ENCODE peak calls at places on chromosomes 4 and X, in seven cellular contexts. One of them, this sample, is unnamed.

GRCh38 chr4:127140306-127140705 is 492.5 kb upstream of the INTU start:
- DNase-seq in endodermal cell: no peak
- DNase-seq in colonic mucosa: no peak
- DNase-seq in tibial artery: no peak
- DNase-seq in breast epithelium: no peak
- DNase-seq in CD4-positive, alpha-beta memory T cell: no peak
- DNase-seq in H9: no peak
- DNase-seq in this sample: no peak

GRCh38 chrX:119238557-119238956 is 2.5 kb downstream of the PGRMC1 start:
- DNase-seq in breast epithelium: no peak
- DNase-seq in CD4-positive, alpha-beta memory T cell: no peak
- DNase-seq in H9: no peak
- DNase-seq in tibial artery: no peak
- DNase-seq in colonic mucosa: no peak
- DNase-seq in endodermal cell: no peak
- DNase-seq in this sample: no peak

GRCh38 chr4:185600801-185601200 is 65.5 kb upstream of the PDLIM3 start:
- DNase-seq in colonic mucosa: no peak
- DNase-seq in CD4-positive, alpha-beta memory T cell: no peak
- DNase-seq in tibial artery: no peak
- DNase-seq in endodermal cell: no peak
- DNase-seq in breast epithelium: no peak
- DNase-seq in H9: no peak
- DNase-seq in this sample: no peak

GRCh38 chr4:141193516-141193915 is 27.2 kb upstream of the ZNF330 start:
- DNase-seq in colonic mucosa: no peak
- DNase-seq in H9: no peak
- DNase-seq in CD4-positive, alpha-beta memory T cell: no peak
- DNase-seq in endodermal cell: no peak
- DNase-seq in breast epithelium: no peak
- DNase-seq in tibial artery: no peak
- DNase-seq in this sample: no peak

GRCh38 chr4:37400326-37400881 is 155.9 kb downstream of the NWD2 start:
- DNase-seq in endodermal cell: no peak
- DNase-seq in breast epithelium: no peak
- DNase-seq in CD4-positive, alpha-beta memory T cell: no peak
- DNase-seq in H9: no peak
- DNase-seq in tibial artery: no peak
- DNase-seq in colonic mucosa: no peak
- DNase-seq in this sample: no peak

GRCh38 chrX:13319953-13320352 is at the start of gene ATXN3L:
- DNase-seq in breast epithelium: no peak
- DNase-seq in CD4-positive, alpha-beta memory T cell: no peak
- DNase-seq in H9: no peak
- DNase-seq in tibial artery: no peak
- DNase-seq in endodermal cell: no peak
- DNase-seq in colonic mucosa: no peak
- DNase-seq in this sample: no peak

GRCh38 chrX:12401252-12401651 is 263.0 kb downstream of the FRMPD4 start:
- DNase-seq in colonic mucosa: no peak
- DNase-seq in tibial artery: no peak
- DNase-seq in breast epithelium: no peak
- DNase-seq in H9: no peak
- DNase-seq in CD4-positive, alpha-beta memory T cell: no peak
- DNase-seq in endodermal cell: no peak
- DNase-seq in this sample: no peak

GRCh38 chr4:110632506-110633357 is 9.9 kb upstream of the PITX2 start:
- DNase-seq in colonic mucosa: no peak
- DNase-seq in breast epithelium: no peak
- DNase-seq in endodermal cell: peak; percentile 74
- DNase-seq in H9: peak; percentile 55
- DNase-seq in CD4-positive, alpha-beta memory T cell: no peak
- DNase-seq in tibial artery: no peak
- DNase-seq in this sample: peak; percentile 25

GRCh38 chr4:52106701-52107100 is 55.6 kb downstream of the SPATA18 start:
- DNase-seq in breast epithelium: no peak
- DNase-seq in colonic mucosa: no peak
- DNase-seq in tibial artery: peak; percentile 24
- DNase-seq in H9: no peak
- DNase-seq in endodermal cell: no peak
- DNase-seq in CD4-positive, alpha-beta memory T cell: no peak
- DNase-seq in this sample: no peak

GRCh38 chr4:155590751-155591150 is 75.9 kb upstream of the GUCY1A1 start:
- DNase-seq in CD4-positive, alpha-beta memory T cell: no peak
- DNase-seq in colonic mucosa: no peak
- DNase-seq in endodermal cell: no peak
- DNase-seq in H9: no peak
- DNase-seq in breast epithelium: no peak
- DNase-seq in tibial artery: no peak
- DNase-seq in this sample: no peak

GRCh38 chr4:25949166-25949748 is 35.2 kb downstream of the SMIM20 start:
- DNase-seq in H9: peak; percentile 70
- DNase-seq in colonic mucosa: peak; percentile 45
- DNase-seq in endodermal cell: peak; percentile 83
- DNase-seq in breast epithelium: no peak
- DNase-seq in CD4-positive, alpha-beta memory T cell: no peak
- DNase-seq in tibial artery: no peak
- DNase-seq in this sample: no peak

GRCh38 chr4:22500831-22501714 is 14.8 kb downstream of the ADGRA3 start:
- DNase-seq in breast epithelium: no peak
- DNase-seq in colonic mucosa: peak; percentile 72
- DNase-seq in tibial artery: no peak
- DNase-seq in H9: no peak
- DNase-seq in CD4-positive, alpha-beta memory T cell: no peak
- DNase-seq in endodermal cell: no peak
- DNase-seq in this sample: peak; percentile 76

GRCh38 chr4:18077808-18078207 is 56.3 kb upstream of the LCORL start:
- DNase-seq in H9: no peak
- DNase-seq in breast epithelium: no peak
- DNase-seq in endodermal cell: no peak
- DNase-seq in tibial artery: no peak
- DNase-seq in colonic mucosa: no peak
- DNase-seq in CD4-positive, alpha-beta memory T cell: no peak
- DNase-seq in this sample: no peak

GRCh38 chr4:3070709-3071500 is 3.4 kb downstream of the HTT-AS start:
- DNase-seq in colonic mucosa: no peak
- DNase-seq in CD4-positive, alpha-beta memory T cell: no peak
- DNase-seq in H9: no peak
- DNase-seq in breast epithelium: no peak
- DNase-seq in tibial artery: no peak
- DNase-seq in endodermal cell: no peak
- DNase-seq in this sample: no peak

GRCh38 chrX:103730746-103731508 is 20.2 kb downstream of the TMEM31 start:
- DNase-seq in H9: no peak
- DNase-seq in breast epithelium: no peak
- DNase-seq in CD4-positive, alpha-beta memory T cell: no peak
- DNase-seq in colonic mucosa: no peak
- DNase-seq in tibial artery: no peak
- DNase-seq in endodermal cell: peak; percentile 87
- DNase-seq in this sample: no peak

GRCh38 chr4:115113382-115114106 is at the start of gene NDST4:
- DNase-seq in colonic mucosa: no peak
- DNase-seq in breast epithelium: no peak
- DNase-seq in tibial artery: no peak
- DNase-seq in H9: no peak
- DNase-seq in CD4-positive, alpha-beta memory T cell: no peak
- DNase-seq in endodermal cell: no peak
- DNase-seq in this sample: no peak

GRCh38 chr4:184643726-184644125 is 5.5 kb downstream of the CASP3 start:
- DNase-seq in breast epithelium: no peak
- DNase-seq in endodermal cell: no peak
- DNase-seq in CD4-positive, alpha-beta memory T cell: no peak
- DNase-seq in colonic mucosa: no peak
- DNase-seq in tibial artery: no peak
- DNase-seq in H9: no peak
- DNase-seq in this sample: no peak

GRCh38 chr4:138893991-138894390 is 121.6 kb upstream of the NOCT start:
- DNase-seq in CD4-positive, alpha-beta memory T cell: no peak
- DNase-seq in tibial artery: no peak
- DNase-seq in endodermal cell: no peak
- DNase-seq in colonic mucosa: no peak
- DNase-seq in H9: no peak
- DNase-seq in breast epithelium: no peak
- DNase-seq in this sample: no peak

GRCh38 chr4:181364504-181364903 is 878.7 kb upstream of the TENM3 start:
- DNase-seq in endodermal cell: no peak
- DNase-seq in tibial artery: no peak
- DNase-seq in CD4-positive, alpha-beta memory T cell: no peak
- DNase-seq in colonic mucosa: no peak
- DNase-seq in breast epithelium: no peak
- DNase-seq in H9: no peak
- DNase-seq in this sample: no peak

GRCh38 chr4:119207051-119207450 is 5.5 kb upstream of the USP53 start:
- DNase-seq in endodermal cell: no peak
- DNase-seq in breast epithelium: no peak
- DNase-seq in H9: no peak
- DNase-seq in tibial artery: no peak
- DNase-seq in CD4-positive, alpha-beta memory T cell: no peak
- DNase-seq in colonic mucosa: no peak
- DNase-seq in this sample: no peak

GRCh38 chr4:65589331-65589730 is 81.0 kb downstream of the EPHA5 start:
- DNase-seq in colonic mucosa: no peak
- DNase-seq in tibial artery: no peak
- DNase-seq in endodermal cell: no peak
- DNase-seq in H9: no peak
- DNase-seq in CD4-positive, alpha-beta memory T cell: no peak
- DNase-seq in breast epithelium: no peak
- DNase-seq in this sample: no peak

GRCh38 chrX:111151764-111152163 is 55.8 kb downstream of the PAK3 start:
- DNase-seq in CD4-positive, alpha-beta memory T cell: no peak
- DNase-seq in breast epithelium: no peak
- DNase-seq in colonic mucosa: no peak
- DNase-seq in H9: no peak
- DNase-seq in endodermal cell: no peak
- DNase-seq in tibial artery: no peak
- DNase-seq in this sample: no peak

GRCh38 chrX:76127341-76127740 is 45.5 kb upstream of the PBDC1 start:
- DNase-seq in CD4-positive, alpha-beta memory T cell: no peak
- DNase-seq in breast epithelium: no peak
- DNase-seq in tibial artery: no peak
- DNase-seq in H9: no peak
- DNase-seq in colonic mucosa: no peak
- DNase-seq in endodermal cell: peak; percentile 77
- DNase-seq in this sample: no peak

GRCh38 chrX:105471597-105471996 is 251.1 kb upstream of the TEX13A start:
- DNase-seq in tibial artery: no peak
- DNase-seq in breast epithelium: no peak
- DNase-seq in CD4-positive, alpha-beta memory T cell: no peak
- DNase-seq in endodermal cell: no peak
- DNase-seq in H9: no peak
- DNase-seq in colonic mucosa: no peak
- DNase-seq in this sample: no peak

GRCh38 chrX:41759817-41760216 is 35.8 kb downstream of the GPR82 start:
- DNase-seq in CD4-positive, alpha-beta memory T cell: peak; percentile 11
- DNase-seq in breast epithelium: no peak
- DNase-seq in colonic mucosa: no peak
- DNase-seq in tibial artery: no peak
- DNase-seq in H9: no peak
- DNase-seq in endodermal cell: no peak
- DNase-seq in this sample: no peak

GRCh38 chr4:1765409-1766335 is 27.4 kb upstream of the FGFR3 start:
- DNase-seq in endodermal cell: peak; percentile 76
- DNase-seq in colonic mucosa: no peak
- DNase-seq in breast epithelium: no peak
- DNase-seq in H9: no peak
- DNase-seq in CD4-positive, alpha-beta memory T cell: no peak
- DNase-seq in tibial artery: no peak
- DNase-seq in this sample: no peak

GRCh38 chr4:1764670-1765069 is 28.4 kb upstream of the FGFR3 start:
- DNase-seq in CD4-positive, alpha-beta memory T cell: no peak
- DNase-seq in colonic mucosa: no peak
- DNase-seq in H9: no peak
- DNase-seq in breast epithelium: no peak
- DNase-seq in endodermal cell: no peak
- DNase-seq in tibial artery: no peak
- DNase-seq in this sample: no peak

GRCh38 chr4:1762264-1763010 is 30.7 kb upstream of the FGFR3 start:
- DNase-seq in H9: no peak
- DNase-seq in colonic mucosa: no peak
- DNase-seq in CD4-positive, alpha-beta memory T cell: no peak
- DNase-seq in breast epithelium: no peak
- DNase-seq in tibial artery: no peak
- DNase-seq in endodermal cell: no peak
- DNase-seq in this sample: no peak

GRCh38 chr4:1763070-1763549 is 30.0 kb upstream of the FGFR3 start:
- DNase-seq in endodermal cell: no peak
- DNase-seq in H9: no peak
- DNase-seq in colonic mucosa: no peak
- DNase-seq in CD4-positive, alpha-beta memory T cell: no peak
- DNase-seq in breast epithelium: no peak
- DNase-seq in tibial artery: no peak
- DNase-seq in this sample: no peak

GRCh38 chr4:1763550-1764080 is 29.5 kb upstream of the FGFR3 start:
- DNase-seq in CD4-positive, alpha-beta memory T cell: no peak
- DNase-seq in H9: no peak
- DNase-seq in breast epithelium: no peak
- DNase-seq in endodermal cell: peak; percentile 79
- DNase-seq in tibial artery: no peak
- DNase-seq in colonic mucosa: peak; percentile 39
- DNase-seq in this sample: no peak
- H3K4me1 ChIP-seq in CD4-positive, alpha-beta memory T cell: no peaks in the 10 kb centered on the region
- H3K4me1 ChIP-seq in H9: no peaks in the 10 kb centered on the region
- H3K4me1 ChIP-seq in breast epithelium: peaks cover 6% of the 10 kb centered on the region
- H3K4me1 ChIP-seq in endodermal cell: peaks cover 12% of the 10 kb centered on the region
- H3K4me1 ChIP-seq in tibial artery: peaks cover 3% of the 10 kb centered on the region
- H3K4me1 ChIP-seq in colonic mucosa: peaks cover 4% of the 10 kb centered on the region
- H3K4me1 ChIP-seq in this sample: peaks cover 24% of the 10 kb centered on the region

GRCh38 chr4:163331629-163332360 is 601 bp downstream of the NPY1R start:
- DNase-seq in CD4-positive, alpha-beta memory T cell: no peak
- DNase-seq in tibial artery: no peak
- DNase-seq in H9: peak; percentile 45
- DNase-seq in colonic mucosa: no peak
- DNase-seq in endodermal cell: peak; percentile 80
- DNase-seq in breast epithelium: no peak
- DNase-seq in this sample: peak; percentile 55
- H3K4me1 ChIP-seq in CD4-positive, alpha-beta memory T cell: peaks cover 7% of the 10 kb centered on the region
- H3K4me1 ChIP-seq in tibial artery: no peaks in the 10 kb centered on the region
- H3K4me1 ChIP-seq in H9: no peaks in the 10 kb centered on the region
- H3K4me1 ChIP-seq in colonic mucosa: no peaks in the 10 kb centered on the region
- H3K4me1 ChIP-seq in endodermal cell: no peaks in the 10 kb centered on the region
- H3K4me1 ChIP-seq in breast epithelium: no peaks in the 10 kb centered on the region
- H3K4me1 ChIP-seq in this sample: peaks cover 5% of the 10 kb centered on the region

GRCh38 chr4:1713003-1713397 is 881 bp upstream of the SLBP start:
- DNase-seq in tibial artery: no peak
- DNase-seq in CD4-positive, alpha-beta memory T cell: no peak
- DNase-seq in breast epithelium: no peak
- DNase-seq in H9: no peak
- DNase-seq in endodermal cell: no peak
- DNase-seq in colonic mucosa: no peak
- DNase-seq in this sample: no peak
- H3K4me1 ChIP-seq in tibial artery: no peaks in the 10 kb centered on the region
- H3K4me1 ChIP-seq in CD4-positive, alpha-beta memory T cell: peaks cover 67% of the 10 kb centered on the region
- H3K4me1 ChIP-seq in breast epithelium: peaks cover 5% of the 10 kb centered on the region
- H3K4me1 ChIP-seq in H9: no peaks in the 10 kb centered on the region
- H3K4me1 ChIP-seq in endodermal cell: no peaks in the 10 kb centered on the region
- H3K4me1 ChIP-seq in colonic mucosa: peaks cover 22% of the 10 kb centered on the region
- H3K4me1 ChIP-seq in this sample: peaks cover 33% of the 10 kb centered on the region

DNA sequence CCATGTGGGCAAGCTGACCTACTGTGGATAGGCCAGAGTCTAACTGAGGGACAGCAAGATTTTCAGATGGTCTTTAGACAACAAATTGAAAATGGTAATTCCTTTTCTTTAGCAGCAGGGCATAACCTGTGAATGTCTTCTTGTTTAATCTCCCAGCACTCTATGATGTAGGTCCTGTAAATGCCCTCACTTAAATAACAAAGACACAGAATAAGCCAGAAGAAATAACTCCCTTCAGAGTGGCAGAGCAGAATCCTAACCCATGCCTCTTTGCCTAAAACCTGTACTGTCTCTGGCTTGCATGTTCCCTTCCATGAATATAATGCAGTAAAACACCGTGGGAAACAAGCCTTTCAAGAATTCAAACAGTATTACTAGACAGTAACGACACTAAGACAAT is 99.6 kb downstream of the TSPAN5 start:
- DNase-seq in colonic mucosa: no peak
- DNase-seq in H9: no peak
- DNase-seq in tibial artery: no peak
- DNase-seq in CD4-positive, alpha-beta memory T cell: no peak
- DNase-seq in endodermal cell: no peak
- DNase-seq in breast epithelium: no peak
- DNase-seq in this sample: no peak
- H3K4me1 ChIP-seq in colonic mucosa: no peaks in the 10 kb centered on the region
- H3K4me1 ChIP-seq in H9: peaks cover 14% of the 10 kb centered on the region
- H3K4me1 ChIP-seq in tibial artery: no peaks in the 10 kb centered on the region
- H3K4me1 ChIP-seq in CD4-positive, alpha-beta memory T cell: no peaks in the 10 kb centered on the region
- H3K4me1 ChIP-seq in endodermal cell: no peaks in the 10 kb centered on the region
- H3K4me1 ChIP-seq in breast epithelium: no peaks in the 10 kb centered on the region
- H3K4me1 ChIP-seq in this sample: no peaks in the 10 kb centered on the region